ENCODE peak calls at places on chromosome 3, in six cellular contexts. R is NCI-H748 treated with DMSO at 0.1 percent for 48 hours, F is progenitor cell of endocrine pancreas, X is dorsolateral prefrontal cortex, W is OCI-M1, A is A673. T is an unnamed sample.

GRCh38 chr3:169861871-169862270 is 7.9 kb downstream of the LRRC31 start:
- DNase-seq in R (no peak), A (no peak), X (no peak), W (no peak), F (no peak), T (no peak)

GRCh38 chr3:123395235-123395634 is 53.7 kb downstream of the ADCY5 start:
- DNase-seq in A (no peak), R (no peak), W (no peak), X (no peak), F (no peak), T (no peak)

GRCh38 chr3:37992271-37993066 is 1.9 kb downstream of the VILL start:
- DNase-seq in A (no peak), X (peak), F (no peak), W (no peak), R (no peak), T (no peak)

GRCh38 chr3:187281191-187281714 is 10.3 kb downstream of the MASP1 start:
- DNase-seq in F (no peak), W (no peak), R (no peak), A (no peak), X (no peak), T (no peak)

GRCh38 chr3:113906568-113907140 is 41.2 kb upstream of the ZDHHC23 start:
- DNase-seq in F (no peak), W (no peak), A (no peak), R (no peak), X (no peak), T (no peak)

GRCh38 chr3:152417181-152417580 is 148.5 kb downstream of the MBNL1 start:
- DNase-seq in W (no peak), R (no peak), X (no peak), A (no peak), F (no peak), T (no peak)

GRCh38 chr3:139537795-139538538 is 1.6 kb downstream of the RBP1 start:
- DNase-seq in X (no peak), F (no peak), R (no peak), W (no peak), A (no peak), T (no peak)

GRCh38 chr3:148077318-148077923 is 620.3 kb upstream of the AGTR1 start:
- DNase-seq in W (peak), R (no peak), X (no peak), A (peak), F (no peak), T (no peak)

T was measured in NCI-H1694 treated with DMSO at 0.1 percent for 48 hours.